ENCODE peak calls at places on chromosomes 3 and 15, in nine cellular contexts. R is right lobe of liver; G is CD8-positive, alpha-beta T cell; B is fibroblast of pulmonary artery; C is pancreas; E is breast epithelium; I is mucosa of descending colon; P is kidney epithelial cell; S is neural progenitor cell. H is an unnamed sample.
A peak's percentile ranks its signal among the peaks of the same experiment; 100 is the strongest.

GRCh38 chr3:151903501-151903991 is 30.1 kb downstream of the SUCNR1 start:
- DNase-seq in E (no peak), S (no peak), P (no peak), G (no peak), C (no peak), I (no peak), R (no peak), B (peak; percentile 91), H (no peak)

GRCh38 chr3:63687569-63688233 is 35.2 kb downstream of the SNTN start:
- DNase-seq in G (no peak), B (no peak), P (no peak), I (no peak), R (no peak), S (peak; percentile 94), E (no peak), C (no peak), H (no peak)

GRCh38 chr3:136263251-136263650 is 13.1 kb downstream of the PCCB start:
- DNase-seq in S (no peak), R (no peak), B (no peak), P (no peak), G (no peak), I (no peak), C (no peak), E (no peak), H (no peak)

GRCh38 chr15:65663521-65663920 is 41.8 kb downstream of the SLC24A1 start:
- DNase-seq in R (no peak), C (no peak), E (no peak), I (no peak), S (no peak), G (no peak), B (no peak), P (no peak), H (no peak)

GRCh38 chr3:12681586-12682371 is 17.9 kb upstream of the RAF1 start:
- DNase-seq in E (no peak), I (no peak), C (no peak), B (peak; percentile 84), S (no peak), G (no peak), P (no peak), R (no peak), H (peak; percentile 46)

GRCh38 chr15:84722628-84723027 is 6.7 kb upstream of the SEC11A start:
- DNase-seq in I (no peak), R (no peak), G (no peak), S (no peak), E (no peak), B (no peak), C (no peak), P (no peak), H (no peak)

GRCh38 chr3:8768364-8769087 is 887 bp downstream of the OXTR start:
- DNase-seq in E (no peak), R (no peak), P (no peak), C (no peak), I (no peak), S (no peak), B (no peak), G (no peak), H (no peak)

GRCh38 chr3:197344582-197345318 is 46.3 kb upstream of the DLG1 start:
- DNase-seq in E (no peak), R (no peak), P (no peak), I (no peak), B (no peak), S (no peak), C (no peak), G (no peak), H (no peak)

GRCh38 chr3:49476563-49476962 is 6.5 kb downstream of the DAG1 start:
- DNase-seq in B (no peak), E (no peak), G (no peak), I (no peak), P (no peak), S (no peak), C (no peak), R (no peak), H (no peak)

GRCh38 chr3:16064660-16065414 is 109.6 kb upstream of the GALNT15 start:
- DNase-seq in P (no peak), S (no peak), G (no peak), R (no peak), E (peak; percentile 75), C (no peak), I (no peak), B (peak; percentile 96), H (peak; percentile 86)

GRCh38 chr15:71133734-71134464 is 18.6 kb downstream of the THSD4 start:
- DNase-seq in G (no peak), I (no peak), P (peak; percentile 56), R (no peak), C (peak; percentile 49), E (no peak), S (no peak), B (no peak), H (no peak)

GRCh38 chr15:70633394-70633793 is 130.0 kb downstream of the UACA start:
- DNase-seq in E (no peak), P (no peak), S (peak; percentile 44), R (no peak), B (peak; percentile 38), G (no peak), I (no peak), C (no peak), H (no peak)

GRCh38 chr3:111708157-111708771 is 113.1 kb upstream of the ZBED2 start:
- DNase-seq in P (no peak), G (no peak), S (no peak), C (no peak), I (no peak), B (no peak), R (no peak), E (no peak), H (no peak)

GRCh38 chr15:42728975-42729374 is 8.0 kb downstream of the CDAN1 start:
- DNase-seq in B (no peak), G (no peak), E (no peak), S (no peak), C (no peak), P (no peak), R (no peak), I (no peak), H (no peak)

GRCh38 chr3:98784042-98784441 is 20.9 kb downstream of the ST3GAL6 start:
- DNase-seq in B (no peak), E (no peak), P (no peak), R (no peak), C (peak; percentile 46), S (no peak), G (no peak), I (no peak), H (no peak)

GRCh38 chr3:39637807-39638206 is 170.3 kb downstream of the MOBP start:
- DNase-seq in E (no peak), S (no peak), I (no peak), C (no peak), P (peak; percentile 19), B (peak; percentile 45), G (no peak), R (no peak), H (no peak)

GRCh38 chr3:184816654-184817053 is 4.7 kb downstream of the VPS8 start:
- DNase-seq in G (no peak), S (no peak), B (peak; percentile 18), C (no peak), E (no peak), I (no peak), P (no peak), R (no peak), H (no peak)

DNA sequence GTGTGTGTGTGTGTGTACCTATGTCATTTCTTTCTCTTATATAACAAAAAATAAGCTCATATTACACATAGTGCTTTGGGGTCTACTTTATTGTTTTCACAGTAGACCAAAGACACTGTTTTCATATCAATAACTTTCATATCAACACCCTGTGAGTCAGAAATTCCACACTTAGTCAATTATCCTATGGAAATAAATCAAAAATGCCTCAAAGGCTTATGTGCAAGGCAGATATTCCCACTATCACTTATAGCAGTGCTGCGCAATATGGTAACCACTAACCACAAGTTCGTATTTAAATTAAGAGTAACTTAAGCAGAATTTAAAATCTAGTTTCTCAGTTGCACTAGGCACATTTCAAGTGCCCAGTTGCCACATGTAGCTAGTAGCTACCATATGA is 15.8 kb downstream of the SCG3 start:
- DNase-seq in R (no peak), P (no peak), C (no peak), S (no peak), B (no peak), G (no peak), I (no peak), E (no peak), H (no peak)
- H3K4me3 ChIP-seq in R (no peak overlapping the region), P (no peak overlapping the region), C (no peak overlapping the region), S (no peak overlapping the region), B (no peak overlapping the region), G (no peak overlapping the region), I (no peak overlapping the region), E (no peak overlapping the region), H (no peak overlapping the region)

DNA sequence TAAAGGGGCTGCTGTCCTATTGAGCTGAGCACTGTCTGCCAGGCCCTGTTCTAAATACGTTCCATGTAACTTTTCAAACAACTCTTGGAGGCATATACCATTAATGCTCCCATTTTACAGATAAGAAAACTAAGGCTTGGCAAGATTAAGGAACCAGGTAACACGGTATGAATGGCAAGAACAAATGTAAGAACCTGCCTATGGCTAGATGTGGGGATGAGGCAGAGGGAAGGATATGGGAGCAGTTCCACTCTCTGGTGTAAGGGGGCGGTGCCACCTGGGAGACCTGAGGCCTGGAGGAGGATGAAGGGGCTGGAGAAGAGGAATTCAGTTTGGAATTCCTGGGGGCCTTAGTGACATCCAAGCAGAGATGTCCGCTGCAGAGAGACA is 3.8 kb upstream of the LMAN1L start:
- DNase-seq in I (no peak), C (no peak), S (peak; percentile 72), B (no peak), P (no peak), R (no peak), E (no peak), G (no peak), H (no peak)
- TF ChIP-seq CTCF in I (no peak), C (no peak), S (peak; percentile 50), B (no peak), P (no peak), R (no peak), E (no peak), G (no peak), H (no peak)

DNA sequence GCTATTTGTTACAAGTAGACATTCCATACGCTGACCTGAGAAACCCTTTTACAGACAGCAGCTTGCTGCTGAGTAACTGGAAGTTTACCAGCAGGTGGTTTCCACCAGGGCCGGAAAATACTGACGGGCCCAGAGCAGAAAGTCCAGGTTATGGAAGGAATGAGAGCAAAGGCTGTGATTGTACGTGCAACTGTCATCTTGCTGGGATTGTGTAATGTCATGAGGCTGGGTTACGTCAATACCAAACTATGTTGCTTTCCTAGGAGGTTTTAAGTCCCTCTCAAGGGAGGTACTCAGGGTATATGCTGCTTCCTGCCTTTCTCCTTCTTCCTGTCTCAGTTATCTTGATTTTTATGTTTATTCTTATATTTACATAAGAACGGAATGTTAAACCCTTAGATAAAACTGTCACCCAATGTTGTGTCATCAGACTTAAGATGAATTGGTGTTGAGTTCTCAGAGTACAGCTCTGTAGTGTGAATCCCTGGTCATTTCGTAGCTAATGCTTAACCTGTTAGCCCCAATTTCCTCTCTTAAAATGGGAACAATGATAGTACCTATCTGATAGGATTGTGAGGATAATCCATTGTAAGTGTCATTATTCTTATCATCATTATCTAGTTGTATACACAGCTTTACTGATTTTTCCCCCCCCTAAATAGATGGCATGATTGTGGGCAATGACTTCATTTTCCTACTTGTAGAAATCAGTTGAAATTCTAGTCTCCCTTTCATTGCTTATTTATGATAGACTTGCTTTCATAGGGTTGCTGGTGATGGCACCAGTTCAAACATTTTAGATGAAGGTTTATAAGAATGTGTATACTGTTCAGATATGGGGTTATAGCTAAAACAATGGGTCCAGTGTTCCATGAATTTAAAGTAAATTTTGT is 101.4 kb downstream of the FNDC3B start:
- DNase-seq in S (no peak), C (peak; percentile 55), P (peak; percentile 95), I (peak; percentile 52), G (no peak), B (peak; percentile 100), R (peak; percentile 78), E (peak; percentile 59), H (peak; percentile 88)
- H3K4me3 ChIP-seq in S (no peak overlapping the region), C (no peak overlapping the region), P (no peak overlapping the region), I (no peak overlapping the region), G (no peak overlapping the region), B (no peak overlapping the region), R (no peak overlapping the region), E (no peak overlapping the region), H (no peak overlapping the region)

GRCh38 chr3:57582470-57583168 is 14.5 kb downstream of the ARF4 start:
- DNase-seq in S (no peak), E (peak; percentile 69), I (no peak), R (no peak), C (no peak), P (no peak), G (no peak), B (no peak), H (no peak)
- TF ChIP-seq CTCF in S (no peak), E (no peak), I (no peak), R (no peak), C (no peak), P (no peak), G (no peak), B (peak; percentile 29), H (no peak)

H was measured in AG04449.